ENCODE peak calls at places on chromosomes 16 and 17, in five cellular contexts. X is left lung, G is cardiac fibroblast, J is PC-3, S is ascending aorta. Y is an unnamed sample.
A peak's percentile ranks its signal among the peaks of the same experiment; 100 is the strongest.

GRCh38 chr17:38464251-38464722 is 36.0 kb downstream of the ARHGAP23 start:
- DNase-seq in G (peak; percentile 49), S (peak; percentile 94), J (no peak), X (no peak), Y (peak; percentile 57)

GRCh38 chr17:74262601-74263000 is 11.4 kb upstream of the DNAI2 start:
- DNase-seq in X (no peak), G (no peak), S (no peak), J (no peak), Y (no peak)

GRCh38 chr16:49528035-49528434 is 154.4 kb downstream of the C16orf78 start:
- DNase-seq in J (peak; percentile 1), G (peak; percentile 33), S (no peak), X (no peak), Y (no peak)

GRCh38 chr17:18910326-18910725 is 41.6 kb upstream of the SLC5A10 start:
- DNase-seq in X (no peak), G (no peak), S (no peak), J (no peak), Y (no peak)

GRCh38 chr17:77440571-77440981 is 299.8 kb downstream of the SEC14L1 start:
- DNase-seq in G (no peak), X (no peak), S (no peak), J (no peak), Y (no peak)

GRCh38 chr17:40542562-40543411 is 22.5 kb downstream of the CCR7 start:
- DNase-seq in G (peak; percentile 99), S (peak; percentile 88), X (peak; percentile 68), J (no peak), Y (peak; percentile 99)

GRCh38 chr16:65176603-65177002 is 54.7 kb upstream of the CDH11 start:
- DNase-seq in S (no peak), G (peak; percentile 73), X (peak; percentile 41), J (no peak), Y (peak; percentile 92)

GRCh38 chr17:78343433-78344201 is 16.3 kb downstream of the SOCS3 start:
- DNase-seq in S (no peak), X (peak; percentile 83), G (no peak), J (no peak), Y (peak; percentile 20)

GRCh38 chr17:75799402-75799801 is 14.8 kb downstream of the UNK start:
- DNase-seq in X (no peak), G (no peak), S (no peak), J (no peak), Y (no peak)

GRCh38 chr16:53745753-53746258 is 41.9 kb downstream of the FTO start:
- DNase-seq in J (peak; percentile 81), X (no peak), S (no peak), G (peak; percentile 68), Y (peak; percentile 45)

GRCh38 chr17:8073627-8074485 is 13.7 kb downstream of the ALOX12B start:
- DNase-seq in J (peak; percentile 60), S (peak; percentile 76), G (peak; percentile 69), X (peak; percentile 73), Y (peak; percentile 53)

GRCh38 chr16:76235426-76235825 is 41.8 kb upstream of the CNTNAP4 start:
- DNase-seq in J (no peak), S (no peak), X (no peak), G (no peak), Y (no peak)

GRCh38 chr16:70681382-70682238 is 4.2 kb downstream of the MTSS2 start:
- DNase-seq in G (no peak), X (no peak), J (no peak), S (no peak), Y (no peak)

GRCh38 chr16:1708768-1709180 is 2.8 kb downstream of the MAPK8IP3 start:
- DNase-seq in J (peak; percentile 81), X (no peak), G (peak; percentile 62), S (no peak), Y (peak; percentile 70)

GRCh38 chr17:49108318-49108717 is 24.3 kb upstream of the B4GALNT2 start:
- DNase-seq in G (peak; percentile 92), S (no peak), X (no peak), J (peak; percentile 76), Y (no peak)

GRCh38 chr17:75750661-75751423 is 14.2 kb downstream of the GALK1 start:
- DNase-seq in S (no peak), J (no peak), G (no peak), X (no peak), Y (no peak)

GRCh38 chr17:29718446-29719039 is 95.8 kb upstream of the CORO6 start:
- DNase-seq in X (no peak), G (no peak), S (no peak), J (no peak), Y (no peak)

GRCh38 chr17:63649813-63650212 is 27.6 kb downstream of the MAP3K3 start:
- DNase-seq in G (no peak), S (no peak), J (no peak), X (no peak), Y (no peak)

GRCh38 chr16:88003316-88003715 is 52.1 kb downstream of the BANP start:
- DNase-seq in S (peak; percentile 18), X (no peak), J (no peak), G (no peak), Y (no peak)

GRCh38 chr16:88004391-88004790 is 53.2 kb downstream of the BANP start:
- DNase-seq in J (no peak), S (no peak), G (no peak), X (no peak), Y (no peak)

GRCh38 chr16:88002211-88002610 is 51.0 kb downstream of the BANP start:
- DNase-seq in S (peak; percentile 31), X (no peak), G (no peak), J (no peak), Y (no peak)

GRCh38 chr16:88003736-88004135 is 52.5 kb downstream of the BANP start:
- DNase-seq in X (no peak), J (no peak), G (no peak), S (no peak), Y (no peak)

DNA sequence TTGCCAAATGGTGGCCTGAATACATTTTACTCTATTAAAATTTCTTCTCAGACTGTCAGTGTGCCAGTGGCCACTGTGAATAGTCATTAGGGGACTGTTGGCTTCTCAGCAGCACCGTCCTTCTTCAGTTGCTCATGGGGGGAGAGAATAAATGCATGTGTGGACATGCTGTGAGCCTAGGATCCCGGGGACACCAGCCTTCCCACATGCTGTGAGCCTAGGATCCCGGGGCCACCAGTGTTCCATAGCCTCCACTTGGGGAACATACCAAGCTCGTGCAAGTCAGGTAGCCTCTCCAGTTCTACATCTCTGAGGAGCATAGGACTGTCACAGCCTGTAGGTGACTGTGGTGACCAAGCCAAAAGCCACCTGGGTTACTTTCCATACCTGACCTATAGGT is 51.5 kb downstream of the BANP start:
- DNase-seq in G (no peak), S (peak; percentile 53), X (no peak), J (no peak), Y (no peak)
- TF ChIP-seq CTCF in G (no peak), S (no peak), X (no peak), J (no peak), Y (no peak)

GRCh38 chr16:4309102-4309832 is 6.6 kb upstream of the GLIS2 start:
- DNase-seq in X (no peak), G (no peak), J (peak; percentile 16), S (no peak), Y (no peak)

GRCh38 chr16:4306439-4307214 is 9.2 kb upstream of the GLIS2 start:
- DNase-seq in G (no peak), J (no peak), S (no peak), X (no peak), Y (no peak)

GRCh38 chr16:4303973-4304372 is 11.9 kb upstream of the GLIS2 start:
- DNase-seq in S (no peak), J (no peak), X (no peak), G (no peak), Y (no peak)

GRCh38 chr16:4309833-4310266 is 6.0 kb upstream of the GLIS2 start:
- DNase-seq in G (no peak), X (no peak), J (peak; percentile 58), S (peak; percentile 84), Y (peak; percentile 89)

DNA sequence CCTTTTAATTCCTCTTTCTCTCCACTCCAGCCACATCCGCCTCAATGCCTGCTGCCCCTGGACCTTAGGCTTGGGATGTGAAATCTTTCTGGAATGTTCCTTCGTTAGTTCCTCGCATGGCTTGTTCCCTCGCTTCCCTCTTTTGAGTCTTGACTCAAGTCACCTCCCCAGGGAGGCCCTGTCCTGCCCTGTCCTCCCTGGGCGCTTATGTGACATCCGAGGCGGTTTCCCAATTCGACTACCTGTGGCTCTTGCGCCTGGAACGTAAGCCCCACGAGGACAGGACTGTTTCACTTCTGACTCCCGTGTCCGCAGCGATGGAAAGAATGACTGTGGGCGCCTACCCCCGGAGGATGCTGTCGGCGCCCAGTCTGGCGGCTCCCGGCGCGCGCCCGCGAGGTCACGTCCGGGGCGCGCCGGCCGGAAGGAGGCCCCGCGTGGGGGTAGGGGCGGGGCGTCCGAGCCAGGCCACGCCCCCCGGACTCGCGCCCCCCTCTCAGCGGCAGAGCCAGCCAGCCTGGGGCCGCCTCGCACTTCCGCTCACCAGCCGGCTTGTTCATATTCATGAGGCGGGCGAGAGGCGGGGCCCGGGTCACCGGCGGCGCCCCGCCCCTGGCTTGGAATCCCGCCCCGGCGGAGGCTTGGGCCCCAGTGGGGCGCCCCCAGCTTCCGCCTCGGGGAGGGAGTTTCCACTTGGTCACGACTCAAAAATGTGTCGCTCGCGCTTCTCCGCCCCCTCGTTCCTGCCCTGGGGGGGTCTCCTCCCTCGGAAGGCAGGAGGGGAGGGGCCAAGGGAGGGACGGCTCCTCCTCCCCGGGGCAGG is 8.4 kb upstream of the GLIS2 start:
- DNase-seq in S (peak; percentile 97), G (peak; percentile 95), J (peak; percentile 95), X (peak; percentile 96), Y (peak; percentile 97)
- H3K4me3 ChIP-seq in S (peak overlapping the region; percentile 53), G (peak overlapping the region; percentile 54), J (peak overlapping the region; percentile 77), X (peak overlapping the region; percentile 37), Y (peak overlapping the region; percentile 79)

GRCh38 chr16:30697264-30698138 is 1.5 kb upstream of the SRCAP start:
- DNase-seq in S (no peak), J (peak; percentile 4), G (no peak), X (no peak), Y (no peak)

GRCh38 chr16:30699615-30700099 is 686 bp downstream of the SRCAP start:
- DNase-seq in J (no peak), X (no peak), S (no peak), G (no peak), Y (no peak)

GRCh38 chr16:30698816-30699614 is at the start of gene SRCAP:
- DNase-seq in J (peak; percentile 78), X (peak; percentile 89), G (peak; percentile 84), S (peak; percentile 93), Y (peak; percentile 77)

GRCh38 chr16:30700491-30700890 is 1.5 kb downstream of the SRCAP start:
- DNase-seq in S (no peak), G (no peak), J (no peak), X (no peak), Y (peak; percentile 10)

DNA sequence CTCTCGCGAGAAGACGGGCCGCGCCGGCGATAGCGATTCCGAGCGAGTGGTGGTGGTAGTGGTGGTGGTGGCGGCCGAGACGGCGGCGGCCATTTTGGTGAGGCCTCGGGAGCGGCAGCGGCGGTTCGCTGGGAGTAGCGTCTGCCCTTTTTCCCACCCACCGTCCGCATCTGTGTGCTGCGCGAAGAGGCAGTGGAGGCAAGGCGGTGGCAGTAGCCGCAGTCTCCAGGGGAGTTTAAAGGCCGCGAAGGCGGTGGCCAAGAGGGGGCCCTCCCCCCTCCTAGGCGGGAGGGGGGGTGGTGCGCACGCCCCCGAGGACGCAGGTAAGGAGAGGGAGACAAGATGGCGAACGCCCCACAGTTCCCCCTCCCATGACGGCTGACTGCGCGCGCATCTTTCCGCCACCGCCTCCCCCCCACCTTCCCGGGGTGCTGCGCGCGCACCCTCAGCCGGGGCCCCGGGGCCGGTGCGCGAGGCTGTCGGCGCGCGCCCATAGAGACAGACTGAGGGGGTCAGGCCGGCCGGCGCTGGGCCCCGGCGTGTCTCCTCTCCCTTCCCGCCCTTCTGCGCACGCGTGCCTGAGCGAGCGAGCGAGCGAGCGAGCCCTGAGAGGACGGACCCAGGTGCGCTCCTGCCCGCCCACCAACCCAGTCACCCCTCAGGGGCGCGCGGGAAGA is 694 bp upstream of the SRCAP start:
- DNase-seq in G (peak; percentile 98), J (peak; percentile 94), X (peak; percentile 99), S (peak; percentile 99), Y (peak; percentile 98)
- TF ChIP-seq CTCF in G (no peak), J (no peak), X (peak; percentile 22), S (no peak), Y (no peak)

GRCh38 chr16:56589141-56590039 is at the start of gene MT3:
- DNase-seq in X (no peak), S (peak; percentile 49), J (peak; percentile 19), G (peak; percentile 11), Y (no peak)
- H3K4me3 ChIP-seq in X (no peak within 1 kb of the TSS), S (peak within 1 kb of the TSS; percentile 59), J (peak within 1 kb of the TSS; percentile 49), G (peak within 1 kb of the TSS; percentile 19), Y (no peak within 1 kb of the TSS)

Y was measured in fibroblast of villous mesenchyme.